ENCODE peak calls at places on chromosomes 2 and 18, in five cellular contexts. F is dorsolateral prefrontal cortex, M is GM12878, K is right atrium auricular region, W is mucosa of descending colon. X is an unnamed sample.

GRCh38 chr2:134118279-134119116 is 135.4 kb upstream of the MGAT5 start:
- DNase-seq in F (peak), M (peak), K (peak), W (peak), X (peak)

GRCh38 chr18:58139627-58140026 is 95.6 kb downstream of the NEDD4L start:
- DNase-seq in F (no peak), M (no peak), K (no peak), W (no peak), X (no peak)

GRCh38 chr2:185757356-185757755 is 18.8 kb downstream of the FSIP2 start:
- DNase-seq in F (no peak), M (no peak), K (no peak), W (no peak), X (no peak)

GRCh38 chr2:9215680-9216079 is 9.1 kb downstream of the ASAP2 start:
- DNase-seq in F (no peak), M (no peak), K (peak), W (no peak), X (no peak)

GRCh38 chr18:5376994-5377393 is 81.5 kb upstream of the ZBTB14 start:
- DNase-seq in F (no peak), M (no peak), K (no peak), W (no peak), X (no peak)

GRCh38 chr2:224946911-224947310 is 95.4 kb downstream of the DOCK10 start:
- DNase-seq in F (no peak), M (no peak), K (no peak), W (no peak), X (no peak)

GRCh38 chr18:22223263-22223960 is 54.0 kb downstream of the GATA6 start:
- DNase-seq in F (no peak), M (no peak), K (peak), W (peak), X (peak)

GRCh38 chr18:42545825-42546224 is 569.7 kb downstream of the RIT2 start:
- DNase-seq in F (no peak), M (no peak), K (no peak), W (no peak), X (no peak)

GRCh38 chr2:129396980-129397599 is 582.4 kb upstream of the RAB6C start:
- DNase-seq in F (peak), M (peak), K (no peak), W (no peak), X (no peak)

GRCh38 chr2:9310827-9311226 is 104.2 kb downstream of the ASAP2 start:
- DNase-seq in F (no peak), M (no peak), K (no peak), W (no peak), X (no peak)

GRCh38 chr2:30110773-30111172 is 36.0 kb upstream of the YPEL5 start:
- DNase-seq in F (no peak), M (no peak), K (no peak), W (no peak), X (peak)

GRCh38 chr2:20231632-20232031 is 6.7 kb upstream of the SDC1 start:
- DNase-seq in F (no peak), M (no peak), K (peak), W (peak), X (no peak)

DNA sequence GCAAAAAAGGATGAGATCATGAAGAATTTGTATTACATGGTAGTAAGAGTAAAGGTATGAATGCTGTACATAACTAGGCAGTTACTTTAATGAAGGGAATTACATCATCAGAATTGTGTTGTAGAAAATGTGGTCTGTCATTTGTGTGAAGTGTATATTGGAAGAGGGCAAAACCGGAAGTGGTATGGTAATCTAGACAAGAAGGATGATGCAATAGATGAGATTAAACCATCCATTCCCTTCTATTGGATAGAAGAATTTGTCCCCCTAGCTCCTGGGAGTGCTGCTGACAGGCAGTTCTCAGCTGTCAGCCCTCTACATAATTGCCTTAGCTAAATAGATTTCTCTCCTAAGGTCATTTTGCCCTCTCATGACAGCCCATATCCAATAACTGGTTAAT is 55.9 kb upstream of the BARD1 start:
- DNase-seq in F (no peak), M (no peak), K (no peak), W (no peak), X (no peak)
- TF ChIP-seq CTCF in F (no peak), M (no peak), K (no peak), W (no peak), X (no peak)

GRCh38 chr18:7232218-7232617 is 1.3 kb downstream of the LRRC30 start:
- DNase-seq in F (no peak), M (no peak), K (no peak), W (no peak), X (no peak)
- H3K4me3 ChIP-seq in F (no peak), M (no peak), K (no peak), W (no peak), X (no peak)

GRCh38 chr2:204885747-204886146 is 340.5 kb downstream of the PARD3B start:
- DNase-seq in F (no peak), M (no peak), K (no peak), W (no peak), X (no peak)
- TF ChIP-seq CTCF in F (no peak), M (no peak), K (peak), W (no peak), X (no peak)

GRCh38 chr18:24426073-24426397 is 435 bp upstream of the IMPACT start:
- DNase-seq in F (no peak), M (no peak), K (no peak), W (no peak), X (no peak)

GRCh38 chr18:24428709-24429108 is 2.2 kb downstream of the IMPACT start:
- DNase-seq in F (no peak), M (no peak), K (no peak), W (no peak), X (no peak)

GRCh38 chr18:24426398-24427294 is at the start of gene IMPACT:
- DNase-seq in F (peak), M (no peak), K (peak), W (peak), X (peak)

GRCh38 chr18:24429188-24429587 is 2.7 kb downstream of the IMPACT start:
- DNase-seq in F (no peak), M (no peak), K (no peak), W (no peak), X (no peak)

DNA sequence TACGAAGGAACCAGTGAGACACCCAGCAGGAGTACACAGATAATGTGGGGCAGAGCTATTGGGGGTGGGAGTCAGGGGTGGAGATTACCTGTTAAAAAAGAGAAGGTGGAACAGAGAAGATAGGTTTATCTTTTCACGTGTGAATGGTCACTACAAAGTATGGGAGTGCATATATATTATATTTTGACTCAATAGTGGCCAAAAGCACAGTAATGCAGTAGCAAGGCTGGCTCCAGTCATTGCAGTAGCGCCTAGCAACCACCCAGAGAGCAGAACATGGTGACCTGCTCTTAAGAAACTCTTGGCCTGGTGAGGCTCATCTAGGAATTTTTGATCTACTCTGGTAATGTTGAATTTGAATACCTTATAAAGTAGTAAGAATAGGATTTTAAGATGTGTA is 1.0 kb downstream of the IMPACT start:
- DNase-seq in F (no peak), M (no peak), K (no peak), W (no peak), X (no peak)
- H3K4me3 ChIP-seq in F (peak), M (peak), K (peak), W (no peak), X (peak)

DNA sequence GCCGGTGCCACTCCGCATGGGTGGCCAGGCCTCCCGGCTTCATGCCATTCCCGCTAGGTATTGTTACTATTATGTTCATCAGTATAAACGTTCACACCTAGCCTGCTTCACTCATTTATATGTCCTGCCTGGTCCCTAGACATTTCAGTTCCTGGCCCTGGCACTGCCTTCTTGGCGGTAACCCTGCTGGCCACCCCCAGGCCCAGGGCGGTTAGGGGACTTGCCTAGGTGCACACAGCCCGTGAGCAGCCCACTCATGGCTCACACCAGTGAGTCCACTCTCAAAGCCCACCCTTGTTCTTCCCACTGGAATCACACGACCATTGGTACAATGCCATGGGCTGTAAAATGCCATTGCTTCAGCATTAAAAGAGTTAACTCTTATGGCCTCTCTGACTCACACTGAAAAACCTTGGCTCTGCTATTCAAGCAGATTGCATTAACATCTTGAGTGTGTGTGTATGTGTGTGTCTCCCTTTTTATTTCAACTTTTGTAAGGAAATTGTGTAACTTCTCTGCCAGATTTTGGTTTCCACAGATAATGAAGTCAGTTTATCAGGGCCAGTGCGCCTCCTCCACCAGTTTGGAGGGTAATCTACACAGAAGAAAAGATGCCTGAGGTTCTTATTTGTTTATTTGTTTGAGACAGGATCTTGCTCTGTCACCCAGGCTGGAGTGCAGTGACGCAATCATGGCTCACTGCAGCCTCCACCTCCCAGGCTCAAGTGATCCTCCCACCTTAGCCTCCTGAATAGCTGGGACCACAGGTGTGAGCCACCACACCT is 74.2 kb downstream of the RAB31 start:
- DNase-seq in F (no peak), M (no peak), K (no peak), W (no peak), X (no peak)
- TF ChIP-seq CTCF in F (no peak), M (no peak), K (no peak), W (no peak), X (no peak)

DNA sequence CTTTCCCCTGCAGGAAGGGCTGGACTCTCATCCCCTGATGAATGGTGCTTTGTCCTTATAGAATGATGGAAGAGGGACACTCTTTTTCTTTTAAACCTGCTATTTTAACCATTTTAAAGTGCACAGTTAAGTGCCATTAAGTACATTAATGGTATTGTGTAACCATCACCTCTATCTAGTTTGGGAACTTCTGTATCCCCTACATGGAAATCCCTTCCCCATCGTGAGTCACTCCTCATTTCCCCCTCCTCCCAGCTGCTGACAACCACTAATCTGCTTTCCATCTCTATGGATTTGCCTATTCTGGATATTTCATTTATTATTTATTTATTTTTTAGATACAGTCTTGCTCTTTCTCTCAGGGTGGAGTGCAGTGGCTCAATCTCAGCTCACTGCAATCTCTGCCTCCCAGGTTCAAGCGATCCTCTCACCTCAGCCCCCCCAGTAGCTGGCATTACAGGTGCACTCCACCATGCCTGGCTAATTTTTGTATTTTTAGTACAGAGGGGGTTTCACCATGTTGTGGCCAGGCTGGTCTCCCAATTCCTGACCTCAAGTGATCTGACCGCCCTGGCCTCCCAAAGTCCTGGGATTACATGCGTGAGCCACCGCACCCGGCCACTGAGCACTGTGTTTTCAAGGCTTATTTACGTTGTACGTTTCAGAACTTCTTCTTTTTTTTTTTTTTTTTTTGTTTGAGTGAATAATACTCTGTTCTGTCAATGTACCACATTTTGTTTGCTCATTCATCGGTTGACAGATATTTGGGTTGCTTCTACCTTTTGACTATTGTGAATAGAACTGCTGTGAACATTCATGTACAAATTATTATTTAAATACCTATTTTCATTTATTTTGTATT is 15.8 kb downstream of the DGKD start:
- DNase-seq in F (no peak), M (no peak), K (no peak), W (no peak), X (no peak)
- H3K4me3 ChIP-seq in F (peak), M (no peak), K (no peak), W (no peak), X (no peak)